ENCODE peak calls at places on chromosome 11, in five cellular contexts. K is ovary, Y is BJ, E is AG09309, N is astrocyte. I is an unnamed sample.

GRCh38 chr11:121198491-121198890 is 94.1 kb upstream of the SC5D start:
- DNase-seq in E (no peak), N (no peak), Y (no peak), K (no peak), I (no peak)

GRCh38 chr11:94706211-94706610 is 61.9 kb upstream of the AMOTL1 start:
- DNase-seq in E (no peak), K (no peak), Y (no peak), N (peak; percentile 67), I (peak; percentile 38)

GRCh38 chr11:35160902-35161585 is 22.1 kb downstream of the CD44 start:
- DNase-seq in E (no peak), N (no peak), Y (no peak), K (no peak), I (no peak)

GRCh38 chr11:4491878-4492606 is 9.6 kb downstream of the OR52K1 start:
- DNase-seq in Y (no peak), E (no peak), K (no peak), N (no peak), I (peak; percentile 45)

GRCh38 chr11:69487849-69488542 is 6.5 kb downstream of the LINC01488 start:
- DNase-seq in N (no peak), E (no peak), K (no peak), Y (no peak), I (no peak)

GRCh38 chr11:17475666-17476316 is 854 bp downstream of the ABCC8 start:
- DNase-seq in N (no peak), K (no peak), E (no peak), Y (no peak), I (no peak)

GRCh38 chr11:132972565-132972964 is 559.7 kb downstream of the OPCML start:
- DNase-seq in E (no peak), Y (no peak), N (no peak), K (no peak), I (no peak)

GRCh38 chr11:94325681-94326080 is 21.3 kb downstream of the IZUMO1R start:
- DNase-seq in N (no peak), E (no peak), K (no peak), Y (no peak), I (peak; percentile 19)

DNA sequence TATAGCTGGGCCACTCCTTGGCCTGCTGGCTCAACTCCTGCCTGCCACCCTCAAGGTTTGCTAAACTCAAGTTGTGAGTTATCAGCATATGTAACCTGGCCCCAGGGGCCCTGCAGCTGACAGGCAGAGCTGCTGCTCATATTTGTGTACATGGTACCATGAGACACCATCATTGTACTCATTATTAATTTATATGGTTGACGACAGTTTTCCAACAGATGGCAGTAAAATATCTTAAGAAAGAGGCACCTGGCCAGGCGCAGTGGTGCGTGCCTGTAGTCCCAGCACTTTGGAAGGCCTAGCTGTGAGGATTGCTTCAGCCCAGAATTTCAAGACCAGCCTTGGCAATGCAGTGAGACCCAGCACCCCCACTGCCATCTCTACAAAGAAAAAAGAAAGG is 11.4 kb upstream of the DENND5A start:
- DNase-seq in K (no peak), N (no peak), Y (no peak), E (no peak), I (peak; percentile 19)
- TF ChIP-seq CTCF in K (no peak), N (no peak), Y (no peak), E (no peak), I (no peak)

GRCh38 chr11:13320688-13321087 is 43.1 kb downstream of the BMAL1 start:
- DNase-seq in N (no peak), K (no peak), E (no peak), Y (no peak), I (no peak)
- H3K4me3 ChIP-seq in N (no peak overlapping the region), K (no peak overlapping the region), E (no peak overlapping the region), Y (no peak overlapping the region), I (no peak overlapping the region)

GRCh38 chr11:8685306-8685705 is 2.7 kb downstream of the RPL27A start:
- DNase-seq in K (no peak), E (no peak), Y (no peak), N (no peak), I (no peak)

GRCh38 chr11:8683115-8683807 is 669 bp downstream of the RPL27A start:
- DNase-seq in K (no peak), N (peak; percentile 14), E (no peak), Y (no peak), I (no peak)

GRCh38 chr11:8684600-8685290 is 2.2 kb downstream of the RPL27A start:
- DNase-seq in K (no peak), Y (no peak), E (no peak), N (no peak), I (no peak)

GRCh38 chr11:8681837-8682218 is 637 bp downstream of the TRIM66 start:
- DNase-seq in K (no peak), N (no peak), Y (no peak), E (no peak), I (no peak)

DNA sequence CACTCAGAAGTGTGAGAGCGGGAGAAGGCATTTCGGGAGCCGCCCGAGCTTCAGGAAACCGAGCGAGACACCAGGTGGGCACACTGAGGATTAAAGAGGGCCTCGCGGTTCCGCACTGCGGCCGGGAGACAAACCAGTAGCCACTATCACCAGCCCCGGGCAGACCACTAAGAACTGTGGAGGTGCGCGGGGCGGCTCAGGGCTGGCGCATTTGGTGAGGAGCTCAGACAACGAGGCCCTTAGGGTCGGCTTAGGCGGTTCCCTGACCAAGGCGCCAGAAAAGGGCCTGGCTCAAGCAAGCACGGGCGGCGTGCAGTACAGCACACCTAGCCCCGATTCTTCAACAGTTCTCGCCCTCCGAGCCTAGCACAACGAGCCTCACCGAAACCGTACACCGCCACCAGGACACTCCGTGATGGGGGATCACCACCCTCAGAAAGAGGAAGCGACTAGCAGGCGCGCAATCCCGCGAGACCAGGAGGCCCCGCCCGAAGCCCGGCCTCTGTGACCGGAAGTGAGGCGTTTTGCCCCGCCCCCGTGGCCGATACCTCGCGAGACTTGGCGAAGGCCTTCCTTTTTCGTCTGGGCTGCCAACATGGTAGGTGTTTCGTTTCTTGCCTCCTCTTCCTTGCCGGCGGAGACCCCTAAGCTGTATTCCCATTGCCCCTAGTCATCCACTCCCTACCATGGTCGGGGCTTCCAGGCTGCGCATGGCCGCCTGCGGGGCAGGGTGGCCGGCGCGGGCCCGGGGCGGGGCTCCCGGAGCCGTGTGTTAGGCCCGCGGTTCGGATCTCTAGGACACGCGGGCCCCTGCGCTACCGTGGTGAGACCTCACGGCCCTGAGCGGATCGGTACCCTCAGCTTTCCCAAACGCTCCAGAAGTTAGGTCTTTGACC is at the start of the genes RPL27A and TRIM66:
- DNase-seq in E (peak; percentile 72), Y (peak; percentile 71), K (peak; percentile 100), N (peak; percentile 90), I (peak; percentile 99)
- TF ChIP-seq CTCF in E (peak; percentile 19), Y (no peak), K (peak; percentile 59), N (no peak), I (no peak)

DNA sequence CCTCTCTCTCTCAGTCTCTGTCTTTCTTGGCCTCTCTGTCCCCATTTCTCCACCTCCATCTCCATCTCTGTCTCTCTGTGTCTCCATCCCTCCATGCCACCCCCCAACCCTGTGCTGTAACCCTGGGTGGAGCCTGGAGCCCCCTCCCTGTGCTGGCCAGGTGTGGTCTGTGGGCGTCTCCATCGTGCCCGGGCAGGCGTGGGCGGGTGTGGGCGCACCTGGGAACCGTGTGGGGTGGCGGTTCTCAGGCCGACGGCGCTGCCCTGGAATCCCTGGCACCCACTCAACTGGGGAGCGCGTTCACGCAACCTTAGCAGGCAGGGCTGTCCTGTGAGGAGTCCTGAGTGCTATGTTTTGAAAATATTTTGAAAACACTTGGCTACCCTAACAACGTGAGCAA is 4.6 kb downstream of the TNNT3 start:
- DNase-seq in K (no peak), Y (no peak), E (no peak), N (no peak), I (no peak)
- H3K4me3 ChIP-seq in K (no peak overlapping the region), Y (no peak overlapping the region), E (no peak overlapping the region), N (no peak overlapping the region), I (no peak overlapping the region)

DNA sequence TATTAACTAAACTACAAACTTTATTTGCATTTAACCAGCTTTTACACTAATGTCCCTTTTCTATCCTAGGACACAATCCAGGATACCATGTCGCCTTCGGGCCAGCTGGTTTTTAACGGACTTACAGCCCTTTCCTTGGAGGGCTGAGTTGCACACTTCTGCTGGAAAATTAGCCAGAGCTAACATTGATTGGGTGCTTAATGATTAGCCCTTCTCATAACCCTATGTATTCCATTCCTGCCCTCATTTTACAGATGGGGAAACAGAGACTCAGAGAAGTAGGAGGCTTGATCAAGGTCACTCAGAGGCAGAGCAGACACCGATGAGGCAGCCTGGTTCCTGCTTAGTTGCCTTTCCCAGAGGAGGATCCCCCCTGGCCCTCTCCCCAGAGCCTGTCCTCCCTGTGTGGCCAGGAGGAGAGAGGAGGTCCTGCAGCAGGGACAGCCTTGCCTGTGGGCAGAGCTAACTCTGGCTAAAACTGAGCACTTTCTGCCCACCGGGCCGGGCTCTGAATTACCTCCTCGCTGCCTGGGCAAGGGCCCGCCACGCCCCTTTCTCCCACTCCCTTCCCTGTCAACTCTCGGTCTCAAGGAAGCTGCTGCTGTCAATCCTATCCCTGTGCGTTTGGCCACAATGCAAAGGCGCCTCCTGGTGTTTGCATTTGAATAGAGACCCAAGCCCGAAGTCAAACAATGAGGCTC is 59.6 kb upstream of the PAX6 start:
- DNase-seq in N (peak; percentile 20), E (no peak), Y (no peak), K (no peak), I (peak; percentile 55)
- TF ChIP-seq CTCF in N (peak; percentile 53), E (peak; percentile 84), Y (peak; percentile 61), K (no peak), I (peak; percentile 69)

DNA sequence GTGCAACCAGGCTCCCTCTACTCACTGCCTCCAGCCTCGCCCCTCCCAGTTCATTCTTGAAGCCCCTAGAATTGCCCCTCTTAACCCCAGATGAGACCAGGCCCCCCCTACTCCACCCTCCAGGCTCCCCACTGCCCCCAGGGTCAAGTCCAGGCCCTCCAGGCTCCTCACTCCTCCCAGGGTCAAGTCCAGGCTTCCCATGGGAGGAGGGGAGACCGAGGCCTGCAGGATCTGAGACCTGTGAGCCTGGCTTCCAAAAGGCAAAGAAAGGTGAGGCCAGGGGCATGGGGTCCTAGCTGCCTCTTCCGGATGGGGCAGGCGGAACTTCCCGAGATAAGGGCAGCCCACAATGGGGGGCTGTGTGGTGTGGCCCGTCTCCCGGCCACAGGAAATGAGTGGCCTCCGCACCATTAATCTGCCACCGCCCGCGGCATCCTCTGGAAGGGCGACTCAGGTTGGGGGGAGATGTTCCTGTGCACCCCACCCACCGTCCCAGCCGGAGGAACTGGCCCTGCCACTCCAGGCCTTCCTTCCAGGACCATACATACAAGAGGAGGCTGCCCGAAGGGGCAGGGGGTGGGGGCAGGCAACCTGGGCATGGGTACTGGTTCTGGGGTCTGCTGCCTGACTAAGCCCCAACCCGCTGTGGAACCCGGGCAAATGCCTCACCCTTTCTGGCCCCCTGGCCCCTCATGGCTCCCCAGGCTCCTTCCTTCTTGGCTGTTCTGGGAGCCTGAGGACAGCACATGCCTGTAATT is 35.1 kb upstream of the WNT11 start:
- DNase-seq in Y (no peak), E (no peak), N (no peak), K (no peak), I (no peak)
- H3K4me3 ChIP-seq in Y (no peak overlapping the region), E (no peak overlapping the region), N (no peak overlapping the region), K (no peak overlapping the region), I (no peak overlapping the region)

DNA sequence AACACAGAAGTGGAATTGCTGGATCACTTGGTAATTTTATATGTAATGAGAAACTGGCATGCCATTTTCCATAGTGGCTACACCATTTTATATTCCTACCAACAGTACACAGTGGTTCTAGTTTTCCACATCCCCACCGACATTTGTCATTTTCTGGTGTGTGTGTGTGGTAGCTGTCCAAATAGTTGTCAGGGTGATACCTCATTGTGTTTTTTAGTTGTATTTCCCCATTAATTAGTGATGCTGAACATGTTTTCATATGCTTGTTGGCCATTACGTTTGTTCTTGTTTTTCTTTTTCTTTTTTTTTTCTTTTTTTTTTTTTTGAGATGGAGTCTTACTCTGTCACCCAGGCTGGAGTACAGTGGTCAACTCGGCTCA is 12.2 kb downstream of the NEU3 start:
- DNase-seq in E (no peak), Y (no peak), K (no peak), N (no peak), I (no peak)
- TF ChIP-seq CTCF in E (no peak), Y (no peak), K (no peak), N (no peak), I (no peak)

I was measured in foreskin fibroblast.